ENCODE peak calls at places on chromosomes 4 and X, in seven cellular contexts. L is NCI-H69; A is activated CD4-positive, alpha-beta T cell treated with anti-CD3 and anti-CD28 coated beads for 48 hours; I is glomerular endothelial cell; D is A549; O is CD4-positive, CD25-positive, alpha-beta regulatory T cell; N is HT-29. B is an unnamed sample.

GRCh38 chr4:74793757-74794340 is 474 bp downstream of the BTC start:
- DNase-seq in L (peak), A (peak), I (no peak), D (peak), O (peak), N (peak), B (no peak)

GRCh38 chrX:22575161-22575845 is 302.6 kb downstream of the CBLL2 start:
- DNase-seq in L (no peak), A (no peak), I (no peak), D (no peak), O (no peak), N (no peak), B (no peak)

GRCh38 chr4:173735055-173735454 is 205.0 kb upstream of the HAND2 start:
- DNase-seq in L (peak), A (no peak), I (no peak), D (no peak), O (no peak), N (no peak), B (peak)

GRCh38 chr4:123830920-123831319 is 434.3 kb downstream of the SPRY1 start:
- DNase-seq in L (no peak), A (no peak), I (no peak), D (no peak), O (no peak), N (no peak), B (no peak)

GRCh38 chr4:113141901-113142346 is 92.5 kb downstream of the ANK2 start:
- DNase-seq in L (peak), A (no peak), I (no peak), D (no peak), O (no peak), N (peak), B (peak)

GRCh38 chrX:154805696-154806091 is 409 bp upstream of the MPP1 start:
- DNase-seq in L (no peak), A (no peak), I (no peak), D (no peak), O (no peak), N (peak), B (no peak)

GRCh38 chrX:69136546-69137331 is 28.5 kb downstream of the PJA1 start:
- DNase-seq in L (peak), A (no peak), I (no peak), D (no peak), O (no peak), N (no peak), B (no peak)

GRCh38 chr4:77593993-77594392 is 11.6 kb upstream of the CXCL13 start:
- DNase-seq in L (no peak), A (no peak), I (no peak), D (no peak), O (no peak), N (no peak), B (no peak)

GRCh38 chr4:148286043-148286442 is 156.2 kb downstream of the NR3C2 start:
- DNase-seq in L (no peak), A (no peak), I (no peak), D (no peak), O (no peak), N (no peak), B (no peak)

GRCh38 chr4:174041555-174042110 is 241.8 kb downstream of the FBXO8 start:
- DNase-seq in L (peak), A (no peak), I (no peak), D (no peak), O (no peak), N (no peak), B (no peak)

GRCh38 chr4:20612313-20612712 is 87.9 kb upstream of the PACRGL start:
- DNase-seq in L (no peak), A (no peak), I (no peak), D (no peak), O (no peak), N (no peak), B (no peak)

B was measured in GM04503.